ENCODE peak calls at places on chromosomes 16 and 17, in eight cellular contexts. E, O, P, H, X, A, F and I are unnamed samples. For H3K27me3, the result is how much of the 10 kb centered on the place peaks cover.

GRCh38 chr17:2928294-2928890 is 132.2 kb downstream of the RAP1GAP2 start:
- DNase-seq in E (no peak), O (no peak), P (no peak), H (no peak), X (no peak), A (no peak), F (no peak), I (no peak)

GRCh38 chr17:49946964-49947584 is 21.9 kb upstream of the DLX4 start:
- DNase-seq in E (no peak), O (no peak), P (no peak), H (no peak), X (no peak), A (no peak), F (no peak), I (no peak)

GRCh38 chr17:17416400-17417360 is 60.1 kb upstream of the MED9 start:
- DNase-seq in E (peak), O (no peak), P (peak), H (no peak), X (no peak), A (no peak), F (peak), I (no peak)

GRCh38 chr17:61414141-61414935 is 14.7 kb downstream of the TBX2 start:
- DNase-seq in E (peak), O (peak), P (peak), H (no peak), X (no peak), A (no peak), F (no peak), I (peak)

GRCh38 chr16:21167360-21167759 is 8.9 kb downstream of the LDAF1 start:
- DNase-seq in E (no peak), O (no peak), P (no peak), H (no peak), X (no peak), A (no peak), F (no peak), I (no peak)

GRCh38 chr17:72432143-72432604 is 311.4 kb downstream of the SOX9 start:
- DNase-seq in E (no peak), O (no peak), P (no peak), H (no peak), X (peak), A (no peak), F (no peak), I (peak)

GRCh38 chr17:57281887-57282653 is 25.7 kb downstream of the MSI2 start:
- DNase-seq in E (no peak), O (no peak), P (no peak), H (no peak), X (no peak), A (no peak), F (no peak), I (no peak)

GRCh38 chr17:28230011-28230410 is 89.0 kb upstream of the TMEM97 start:
- DNase-seq in E (no peak), O (no peak), P (no peak), H (no peak), X (no peak), A (no peak), F (no peak), I (no peak)

GRCh38 chr16:6193718-6194117 is 1096.1 kb upstream of the EEF2KMT start:
- DNase-seq in E (no peak), O (no peak), P (no peak), H (no peak), X (no peak), A (no peak), F (no peak), I (no peak)

GRCh38 chr17:72525225-72525988 is 404.6 kb downstream of the SOX9 start:
- DNase-seq in E (no peak), O (no peak), P (peak), H (no peak), X (peak), A (no peak), F (no peak), I (no peak)

GRCh38 chr16:9053006-9053601 is 38.3 kb upstream of the HAPSTR1 start:
- DNase-seq in E (peak), O (no peak), P (no peak), H (peak), X (peak), A (no peak), F (peak), I (no peak)

GRCh38 chr17:9021158-9021984 is at the start of gene NTN1:
- DNase-seq in E (peak), O (peak), P (peak), H (peak), X (peak), A (no peak), F (peak), I (peak)

GRCh38 chr17:12536021-12536420 is 129.7 kb upstream of the MYOCD start:
- DNase-seq in E (no peak), O (no peak), P (no peak), H (no peak), X (no peak), A (no peak), F (no peak), I (no peak)

GRCh38 chr16:18932243-18932997 is 6.2 kb upstream of the SMG1 start:
- DNase-seq in E (no peak), O (no peak), P (no peak), H (no peak), X (no peak), A (no peak), F (peak), I (no peak)

GRCh38 chr17:50028207-50029120 is 27.4 kb upstream of the ITGA3 start:
- DNase-seq in E (no peak), O (no peak), P (no peak), H (no peak), X (no peak), A (no peak), F (peak), I (peak)

GRCh38 chr16:19753815-19754643 is 36.0 kb downstream of the IQCK start:
- DNase-seq in E (no peak), O (no peak), P (peak), H (no peak), X (peak), A (no peak), F (no peak), I (no peak)

GRCh38 chr17:13051876-13052275 is 34.0 kb upstream of the ELAC2 start:
- DNase-seq in E (no peak), O (no peak), P (no peak), H (no peak), X (no peak), A (no peak), F (no peak), I (no peak)

GRCh38 chr17:49223517-49224197 is 6.9 kb downstream of the PHOSPHO1 start:
- DNase-seq in E (peak), O (peak), P (peak), H (peak), X (peak), A (no peak), F (peak), I (peak)

GRCh38 chr17:44345497-44346026 is 460 bp downstream of the GRN start:
- DNase-seq in E (peak), O (peak), P (peak), H (no peak), X (peak), A (no peak), F (peak), I (peak)

GRCh38 chr17:48025040-48025903 is 12.3 kb downstream of the COPZ2 start:
- DNase-seq in E (peak), O (peak), P (peak), H (peak), X (peak), A (peak), F (peak), I (peak)

GRCh38 chr17:79830763-79831366 is 8.4 kb downstream of the CBX4 start:
- DNase-seq in E (no peak), O (no peak), P (no peak), H (no peak), X (no peak), A (no peak), F (no peak), I (no peak)

GRCh38 chr16:8310816-8311215 is 279.5 kb downstream of the TMEM114 start:
- DNase-seq in E (no peak), O (no peak), P (no peak), H (no peak), X (no peak), A (no peak), F (no peak), I (no peak)

DNA sequence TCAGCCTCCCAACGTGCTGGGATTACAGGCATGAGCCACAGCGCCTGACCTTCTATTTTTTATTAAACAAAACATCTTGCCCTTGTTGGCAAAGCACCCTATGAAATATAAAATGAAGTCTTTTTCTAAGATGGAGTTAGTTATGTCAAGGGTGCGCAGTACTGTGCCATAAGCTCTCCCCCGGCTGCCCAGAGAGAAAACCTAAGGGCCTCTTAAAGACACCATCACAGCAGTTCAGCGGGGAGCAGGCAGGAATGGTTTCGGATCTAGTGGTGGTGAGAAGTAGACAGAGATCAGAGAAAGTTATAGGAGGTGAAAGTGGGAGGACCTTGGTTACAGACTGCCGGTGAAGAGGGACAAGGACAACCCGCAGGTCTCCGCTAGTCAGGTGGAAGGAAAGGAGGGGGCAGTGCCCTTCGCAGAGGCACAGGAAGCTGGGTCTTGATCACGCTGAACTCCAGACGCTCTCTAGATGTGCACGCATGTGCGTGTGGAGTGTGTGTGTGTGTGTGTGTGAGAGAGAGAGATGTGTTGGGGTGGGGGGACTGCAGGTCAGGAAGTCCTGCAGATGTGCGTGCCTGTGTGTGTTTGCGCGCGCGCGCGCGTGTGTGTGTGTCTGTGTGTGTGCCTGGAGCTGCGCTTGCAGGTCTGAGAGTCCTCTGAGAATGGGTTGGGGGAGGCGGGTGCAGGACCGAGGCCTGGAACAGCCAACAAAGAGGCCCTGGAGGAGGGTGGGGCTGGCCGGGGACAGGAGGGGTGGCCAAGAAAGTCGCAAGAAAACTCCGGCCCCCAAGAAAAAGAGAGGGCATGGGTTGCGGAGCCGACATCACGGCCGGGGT is 748 bp upstream of the CMTM3 start:
- DNase-seq in E (no peak), O (peak), P (peak), H (no peak), X (peak), A (no peak), F (peak), I (no peak)
- TF ChIP-seq POLR2A in E (no peak), O (no peak), P (no peak), H (no peak), X (peak), A (no peak), F (no peak), I (no peak)

GRCh38 chr17:42832934-42833770 is at the start of gene PSME3:
- DNase-seq in E (peak), O (peak), P (peak), H (peak), X (peak), A (peak), F (peak), I (peak)
- TF ChIP-seq CTCF in E (no peak), O (no peak), P (peak), H (no peak), X (no peak), A (no peak), F (no peak), I (no peak)

GRCh38 chr16:56195151-56195550 is 3.9 kb downstream of the GNAO1 start:
- DNase-seq in E (peak), O (peak), P (no peak), H (no peak), X (no peak), A (no peak), F (no peak), I (no peak)

GRCh38 chr16:56193951-56194726 is 2.9 kb downstream of the GNAO1 start:
- DNase-seq in E (peak), O (peak), P (peak), H (peak), X (peak), A (no peak), F (peak), I (peak)

GRCh38 chr16:56198044-56198754 is 6.9 kb downstream of the GNAO1 start:
- DNase-seq in E (no peak), O (no peak), P (no peak), H (no peak), X (no peak), A (no peak), F (no peak), I (no peak)

GRCh38 chr16:56197227-56197992 is 6.1 kb downstream of the GNAO1 start:
- DNase-seq in E (no peak), O (no peak), P (no peak), H (no peak), X (no peak), A (no peak), F (no peak), I (no peak)

GRCh38 chr16:56196381-56196780 is 5.1 kb downstream of the GNAO1 start:
- DNase-seq in E (no peak), O (no peak), P (no peak), H (no peak), X (no peak), A (no peak), F (no peak), I (no peak)
- H3K27me3 ChIP-seq in E (under half), O (under half), P (under half), H (under half), X (under half), A (under half), F (under half), I (under half)

DNA sequence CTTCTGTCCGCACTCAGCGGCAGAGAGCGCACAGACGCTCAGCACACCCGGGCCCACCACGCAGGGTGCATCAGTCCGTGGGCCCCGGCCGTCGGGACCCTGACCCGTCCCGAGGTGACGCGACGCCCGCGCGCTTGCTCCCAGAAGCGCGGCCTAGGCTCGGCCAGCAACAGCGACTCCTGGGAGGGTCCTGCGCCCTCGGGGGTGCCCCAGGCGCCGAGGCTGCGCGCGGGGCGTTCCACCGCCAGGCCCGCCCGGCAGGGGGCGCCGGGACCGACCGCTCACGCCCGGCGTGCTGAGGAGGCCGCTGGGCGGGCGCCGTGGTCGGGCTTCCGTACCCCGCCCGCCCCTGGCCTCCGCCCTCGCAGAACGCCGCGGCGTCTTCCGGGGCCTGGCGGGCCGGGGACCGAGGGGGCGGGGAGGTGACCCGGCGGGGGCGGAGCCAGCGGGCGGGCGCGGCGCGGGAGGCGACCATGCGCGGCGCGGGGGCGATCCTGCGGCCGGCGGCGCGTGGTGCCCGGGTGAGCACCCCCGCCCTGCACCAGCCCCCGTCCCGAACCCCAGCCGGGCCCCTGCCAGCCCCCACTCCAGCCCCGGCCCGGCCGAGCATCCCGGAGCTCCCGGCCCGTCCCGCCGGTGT is at the start of gene CISD3:
- DNase-seq in E (peak), O (peak), P (peak), H (peak), X (peak), A (no peak), F (peak), I (peak)
- TF ChIP-seq POLR2A in E (peak), O (peak), P (no peak), H (peak), X (no peak), A (no peak), F (peak), I (no peak)

DNA sequence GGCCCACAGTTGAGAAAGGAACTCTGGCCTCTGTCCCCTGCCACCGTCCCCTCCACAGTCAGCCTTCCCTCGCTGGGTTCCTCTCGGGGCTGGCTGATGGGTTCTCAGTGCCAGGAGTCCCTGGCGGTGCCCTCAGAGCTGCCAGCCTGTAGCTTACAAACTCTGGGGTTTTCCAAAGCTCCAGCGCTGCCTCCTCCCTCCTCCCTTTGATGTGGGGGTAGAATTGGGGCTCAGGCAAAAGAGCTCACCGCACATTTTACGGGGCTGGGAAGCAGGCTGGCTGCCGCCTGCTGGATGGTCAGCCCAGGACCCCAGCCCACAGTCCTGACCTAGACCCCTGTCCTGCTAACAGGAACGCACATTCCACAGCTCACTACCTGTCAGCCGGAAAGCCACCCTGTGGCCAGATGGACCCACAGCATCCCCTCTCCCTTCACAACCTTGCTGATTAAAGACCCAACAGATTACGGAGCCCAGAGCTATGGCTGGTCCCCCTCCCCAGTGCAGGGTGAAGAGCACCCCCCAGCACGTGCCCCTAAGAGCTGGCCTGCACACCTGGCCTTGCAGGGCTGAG is 6.0 kb downstream of the VASN start:
- DNase-seq in E (no peak), O (no peak), P (no peak), H (peak), X (no peak), A (no peak), F (no peak), I (no peak)
- TF ChIP-seq CTCF in E (no peak), O (no peak), P (no peak), H (no peak), X (no peak), A (no peak), F (no peak), I (no peak)

DNA sequence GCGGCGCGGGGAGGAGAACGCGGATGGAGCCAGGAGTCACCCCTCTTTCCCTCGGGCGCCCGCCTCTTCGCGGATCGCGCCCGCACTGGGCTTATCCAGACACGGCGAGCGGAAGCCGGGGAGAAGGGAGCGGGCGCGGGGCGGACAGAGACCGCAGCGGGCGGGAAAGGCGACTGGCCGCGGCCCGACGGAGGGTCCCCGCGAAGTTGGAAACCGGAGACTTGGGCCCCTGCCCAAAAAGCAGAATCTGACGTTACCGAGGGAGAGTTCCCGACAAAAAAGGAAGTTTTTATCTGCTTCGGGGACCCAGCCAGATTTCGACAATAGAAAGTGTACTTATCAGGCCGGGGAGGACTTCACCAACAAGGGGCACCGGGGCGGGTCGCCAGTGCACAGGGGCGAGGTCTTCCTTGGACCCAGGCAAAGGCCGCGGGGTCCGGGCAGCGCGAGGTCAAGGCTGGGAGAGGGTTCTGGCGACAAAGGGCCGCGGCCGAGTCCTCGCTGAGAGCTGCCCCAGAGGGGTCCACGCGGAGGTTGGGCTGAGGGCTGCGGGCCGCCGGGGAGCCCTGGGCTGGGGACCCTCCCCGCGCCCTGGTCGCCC is 512 bp downstream of the ST6GALNAC2 start:
- DNase-seq in E (peak), O (peak), P (no peak), H (peak), X (peak), A (no peak), F (peak), I (no peak)
- H3K27me3 ChIP-seq in E (under half), O (under half), P (under half), H (under half), X (half or more), A (under half), F (under half), I (under half)

GRCh38 chr16:4701791-4702465 is 8.6 kb downstream of the NUDT16L1 start:
- DNase-seq in E (peak), O (no peak), P (no peak), H (no peak), X (no peak), A (no peak), F (no peak), I (no peak)
- TF ChIP-seq POLR2A in E (no peak), O (no peak), P (no peak), H (no peak), X (no peak), A (no peak), F (no peak), I (no peak)

GRCh38 chr17:31061678-31062077 is 33.1 kb upstream of the NF1 start:
- DNase-seq in E (no peak), O (no peak), P (no peak), H (no peak), X (no peak), A (no peak), F (no peak), I (no peak)
- TF ChIP-seq CTCF in E (no peak), O (no peak), P (no peak), H (no peak), X (no peak), A (no peak), F (no peak), I (peak)

GRCh38 chr16:14303182-14303618 is 232.1 kb downstream of the MRTFB start:
- DNase-seq in E (no peak), O (no peak), P (no peak), H (peak), X (no peak), A (no peak), F (no peak), I (no peak)
- H3K27me3 ChIP-seq in E (under half), O (under half), P (under half), H (under half), X (under half), A (under half), F (under half), I (under half)

GRCh38 chr16:3731126-3731935 is 14.0 kb upstream of the TRAP1 start:
- DNase-seq in E (no peak), O (peak), P (no peak), H (no peak), X (no peak), A (no peak), F (no peak), I (no peak)
- TF ChIP-seq POLR2A in E (no peak), O (no peak), P (no peak), H (no peak), X (no peak), A (no peak), F (no peak), I (no peak)